ENCODE peak calls at places on chromosomes 16 and 17, in nine cellular contexts. F is Peyer's patch; R is glutamatergic neuron; K is ascending aorta; Z is A549; B is stomach; L is CD8-positive, alpha-beta T cell; I is cardiac muscle cell; W is AG04449. S is an unnamed sample.

GRCh38 chr16:21097151-21097550 is 53.5 kb downstream of the DNAH3 start:
- DNase-seq in K (no peak), L (no peak), F (no peak), Z (no peak), R (no peak), W (no peak), B (no peak), I (no peak), S (no peak)

GRCh38 chr16:1093284-1094123 is 2.5 kb downstream of the C1QTNF8 start:
- DNase-seq in B (no peak), R (no peak), W (no peak), K (no peak), L (no peak), I (peak), F (no peak), Z (peak), S (no peak)

GRCh38 chr16:14409563-14409962 is 220.5 kb downstream of the PARN start:
- DNase-seq in B (no peak), L (no peak), I (peak), W (peak), F (peak), Z (peak), K (peak), R (no peak), S (no peak)

GRCh38 chr16:69306031-69306430 is 5.1 kb upstream of the VPS4A start:
- DNase-seq in F (no peak), I (no peak), R (no peak), Z (no peak), L (no peak), K (no peak), W (no peak), B (no peak), S (no peak)

GRCh38 chr16:50315346-50315997 is 49.1 kb downstream of the ADCY7 start:
- DNase-seq in F (no peak), K (peak), B (no peak), I (no peak), Z (no peak), L (peak), R (no peak), W (no peak), S (no peak)

GRCh38 chr17:42183741-42184711 is 1.2 kb downstream of the HCRT start:
- DNase-seq in K (peak), W (no peak), B (peak), F (peak), Z (peak), R (peak), I (peak), L (peak), S (peak)

GRCh38 chr16:89422527-89422904 is 67.8 kb downstream of the ANKRD11 start:
- DNase-seq in I (peak), L (no peak), F (no peak), Z (no peak), R (no peak), W (no peak), K (peak), B (no peak), S (no peak)

GRCh38 chr17:30363715-30364202 is 15.0 kb upstream of the CPD start:
- DNase-seq in K (no peak), I (peak), R (no peak), F (peak), L (peak), W (no peak), B (peak), Z (no peak), S (no peak)

GRCh38 chr16:27367463-27368357 is 34.3 kb upstream of the IL21R start:
- DNase-seq in L (peak), W (no peak), F (peak), K (peak), I (peak), Z (peak), R (peak), B (peak), S (no peak)

GRCh38 chr16:48064971-48065370 is 90.8 kb downstream of the ABCC12 start:
- DNase-seq in Z (no peak), R (no peak), I (peak), B (no peak), W (no peak), F (no peak), L (no peak), K (no peak), S (no peak)

GRCh38 chr16:11399261-11399831 is 54.1 kb downstream of the RMI2 start:
- DNase-seq in F (no peak), L (no peak), B (no peak), W (no peak), K (no peak), I (no peak), Z (no peak), R (peak), S (no peak)

GRCh38 chr17:12021604-12022003 is 927 bp downstream of the MAP2K4 start:
- DNase-seq in F (no peak), R (no peak), W (no peak), L (no peak), B (no peak), K (no peak), I (no peak), Z (no peak), S (no peak)

GRCh38 chr16:85562102-85562786 is 50.9 kb upstream of the GSE1 start:
- DNase-seq in W (no peak), F (no peak), R (peak), K (no peak), L (no peak), Z (no peak), B (no peak), I (no peak), S (no peak)

GRCh38 chr16:12449374-12449773 is 354.3 kb downstream of the CPPED1 start:
- DNase-seq in L (no peak), I (no peak), K (no peak), W (no peak), B (no peak), Z (no peak), R (no peak), F (peak), S (no peak)

GRCh38 chr16:10003486-10003885 is 178.7 kb downstream of the GRIN2A start:
- DNase-seq in K (no peak), L (no peak), W (no peak), F (no peak), B (no peak), R (no peak), Z (no peak), I (no peak), S (no peak)

GRCh38 chr17:20059728-20060188 is 50.6 kb downstream of the SPECC1 start:
- DNase-seq in L (no peak), F (no peak), W (no peak), B (no peak), R (no peak), I (peak), Z (peak), K (no peak), S (no peak)

GRCh38 chr16:50644730-50645129 is 36.4 kb downstream of the SNX20 start:
- DNase-seq in Z (peak), F (peak), K (no peak), R (no peak), I (peak), B (peak), W (no peak), L (peak), S (no peak)

GRCh38 chr17:35294756-35295155 is 51.9 kb downstream of the SLFN5 start:
- DNase-seq in K (no peak), B (no peak), Z (no peak), W (no peak), L (no peak), I (no peak), R (no peak), F (no peak), S (no peak)

GRCh38 chr17:34391241-34391640 is 28.2 kb upstream of the CCL1 start:
- DNase-seq in L (no peak), I (no peak), K (no peak), R (no peak), B (no peak), W (no peak), Z (no peak), F (no peak), S (no peak)

GRCh38 chr17:17626840-17627239 is 35.3 kb upstream of the PEMT start:
- DNase-seq in R (no peak), B (no peak), F (no peak), I (no peak), K (no peak), W (no peak), L (no peak), Z (no peak), S (no peak)

GRCh38 chr17:7015587-7016020 is 3.2 kb downstream of the RNASEK start:
- DNase-seq in F (no peak), Z (no peak), L (no peak), I (no peak), R (no peak), B (no peak), W (no peak), K (peak), S (no peak)

GRCh38 chr16:58379736-58380135 is 12.5 kb upstream of the GINS3 start:
- DNase-seq in R (no peak), F (no peak), Z (no peak), B (no peak), L (no peak), K (no peak), W (no peak), I (no peak), S (no peak)

GRCh38 chr17:78684026-78684425 is 98.0 kb downstream of the CYTH1 start:
- DNase-seq in L (no peak), Z (no peak), F (peak), K (no peak), W (no peak), B (no peak), R (no peak), I (no peak), S (no peak)

GRCh38 chr16:84024854-84025253 is 17.7 kb downstream of the SLC38A8 start:
- DNase-seq in F (no peak), K (no peak), R (no peak), L (no peak), Z (peak), I (peak), W (no peak), B (no peak), S (no peak)

GRCh38 chr16:88936008-88936912 is 40.7 kb downstream of the CBFA2T3 start:
- DNase-seq in K (no peak), L (no peak), F (peak), R (no peak), W (no peak), B (no peak), I (no peak), Z (no peak), S (no peak)

GRCh38 chr16:89921699-89922476 is 1.3 kb upstream of the TUBB3 start:
- DNase-seq in Z (peak), I (peak), K (peak), F (peak), L (no peak), W (peak), R (peak), B (peak), S (no peak)

GRCh38 chr16:66423177-66423576 is 3.9 kb upstream of the BEAN1 start:
- DNase-seq in W (no peak), B (no peak), I (no peak), R (no peak), K (no peak), L (no peak), F (no peak), Z (no peak), S (no peak)

GRCh38 chr16:67406628-67407027 is 9.6 kb downstream of the ZDHHC1 start:
- DNase-seq in R (no peak), Z (no peak), F (no peak), I (peak), B (no peak), K (no peak), L (no peak), W (peak), S (no peak)

GRCh38 chr17:80592243-80592642 is 47.6 kb downstream of the RPTOR start:
- DNase-seq in Z (no peak), R (no peak), W (no peak), F (no peak), I (no peak), B (no peak), K (no peak), L (no peak), S (no peak)

GRCh38 chr16:26605872-26606271 is 460.9 kb upstream of the C16orf82 start:
- DNase-seq in Z (no peak), K (no peak), B (no peak), W (no peak), I (no peak), R (no peak), L (no peak), F (no peak), S (no peak)

GRCh38 chr16:53509906-53510703 is 7.1 kb upstream of the AKTIP start:
- DNase-seq in R (peak), L (peak), B (peak), Z (peak), K (peak), I (peak), W (no peak), F (peak), S (no peak)

GRCh38 chr16:11047939-11048500 is 103.7 kb downstream of the CLEC16A start:
- DNase-seq in R (no peak), I (no peak), K (peak), B (no peak), W (no peak), F (no peak), L (no peak), Z (no peak), S (no peak)

GRCh38 chr16:52563767-52564611 is 17.0 kb upstream of the TOX3 start:
- DNase-seq in Z (no peak), R (no peak), B (no peak), F (no peak), K (no peak), L (no peak), W (no peak), I (no peak), S (no peak)

GRCh38 chr17:33469411-33469810 is 176.3 kb upstream of the ASIC2 start:
- DNase-seq in Z (no peak), F (no peak), L (no peak), R (no peak), I (no peak), K (no peak), B (no peak), W (no peak), S (no peak)

GRCh38 chr16:31007684-31008083 is 2.8 kb downstream of the STX1B start:
- DNase-seq in B (no peak), L (no peak), F (no peak), R (no peak), W (no peak), I (no peak), K (no peak), Z (no peak), S (no peak)

GRCh38 chr17:56939869-56940484 is 20.9 kb downstream of the COIL start:
- DNase-seq in Z (peak), K (no peak), W (no peak), L (no peak), I (peak), B (no peak), R (no peak), F (no peak), S (no peak)

GRCh38 chr16:11224894-11225676 is 30.9 kb downstream of the SOCS1 start:
- DNase-seq in W (no peak), F (peak), K (no peak), R (no peak), L (peak), B (peak), I (no peak), Z (no peak), S (no peak)

GRCh38 chr17:36008998-36009665 is 7.8 kb upstream of the CCL15 start:
- DNase-seq in R (no peak), B (no peak), F (peak), I (peak), Z (peak), L (no peak), W (no peak), K (no peak), S (no peak)

GRCh38 chr16:14465799-14466198 is 164.3 kb downstream of the PARN start:
- DNase-seq in R (no peak), W (no peak), K (no peak), Z (no peak), I (no peak), F (no peak), B (no peak), L (no peak), S (no peak)

GRCh38 chr17:81956607-81957589 is 4.1 kb downstream of the NOTUM start:
- DNase-seq in Z (no peak), R (no peak), W (no peak), B (no peak), F (no peak), I (no peak), K (no peak), L (no peak), S (peak)

GRCh38 chr17:81960130-81960958 is 643 bp downstream of the NOTUM start:
- DNase-seq in K (no peak), L (no peak), F (no peak), W (no peak), R (no peak), B (no peak), I (no peak), Z (peak), S (peak)

GRCh38 chr17:81957691-81958432 is 3.1 kb downstream of the NOTUM start:
- DNase-seq in Z (no peak), L (no peak), W (no peak), K (no peak), F (no peak), R (no peak), I (no peak), B (no peak), S (no peak)

GRCh38 chr17:81959362-81960129 is 1.4 kb downstream of the NOTUM start:
- DNase-seq in R (peak), K (peak), I (peak), Z (peak), F (peak), L (peak), B (peak), W (no peak), S (peak)

GRCh38 chr17:81958633-81959342 is 2.2 kb downstream of the NOTUM start:
- DNase-seq in Z (no peak), F (no peak), I (no peak), L (no peak), W (no peak), K (no peak), R (no peak), B (no peak), S (peak)
- TF ChIP-seq CTCF in Z (no peak), F (no peak), I (no peak), L (no peak), W (no peak), K (no peak), R (no peak), B (no peak), S (no peak)

DNA sequence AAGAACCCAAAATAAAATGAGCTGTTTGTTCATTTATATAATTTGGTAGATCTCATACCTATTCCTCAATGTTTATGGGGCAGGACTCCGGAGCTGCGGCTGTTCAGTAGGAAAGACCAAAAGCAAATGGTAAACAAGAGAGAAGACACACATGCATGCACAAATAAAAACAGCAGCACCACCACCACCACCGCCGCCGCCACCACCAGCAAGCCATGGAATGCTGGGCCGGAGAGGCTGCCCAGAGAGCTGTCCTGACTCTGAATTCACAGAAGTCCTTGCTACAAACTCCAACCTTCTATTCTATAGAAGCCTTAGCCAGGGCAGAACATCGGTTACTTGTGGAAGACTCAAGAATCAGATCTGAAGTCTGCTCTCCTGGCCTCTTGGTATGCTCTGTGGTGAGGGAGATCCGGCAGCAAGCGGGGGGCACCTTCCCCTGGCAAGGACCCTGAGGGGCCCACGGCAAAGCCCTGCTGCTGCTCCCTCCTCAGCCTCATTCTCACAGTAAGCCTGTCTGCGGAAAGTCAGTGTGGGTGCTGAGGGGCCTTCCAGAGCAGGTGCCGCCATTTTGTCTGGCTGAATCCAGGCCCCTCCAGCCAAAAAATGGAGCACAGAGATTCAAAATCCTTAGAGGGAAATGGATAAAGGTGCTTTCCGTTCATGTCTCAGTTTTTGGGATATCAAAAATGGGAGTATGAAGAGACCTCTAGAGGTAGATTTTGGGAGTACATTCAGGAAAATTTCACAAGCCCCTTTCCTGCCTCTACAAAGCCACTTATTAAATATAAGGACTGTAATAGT is 6.4 kb upstream of the FOXJ1 start:
- DNase-seq in I (peak), W (no peak), Z (no peak), B (no peak), L (no peak), F (peak), K (no peak), R (no peak), S (no peak)
- TF ChIP-seq CTCF in I (peak), W (peak), Z (peak), B (peak), L (no peak), F (peak), K (peak), R (peak), S (peak)

GRCh38 chr16:4510747-4511426 is 27.7 kb downstream of the CDIP1 start:
- DNase-seq in B (no peak), F (no peak), Z (no peak), I (no peak), W (no peak), R (no peak), L (no peak), K (no peak), S (no peak)

GRCh38 chr16:4513086-4513860 is 25.3 kb downstream of the CDIP1 start:
- DNase-seq in Z (no peak), B (no peak), K (no peak), I (no peak), L (no peak), W (no peak), R (no peak), F (no peak), S (no peak)

GRCh38 chr16:4510131-4510530 is 28.4 kb downstream of the CDIP1 start:
- DNase-seq in K (no peak), B (no peak), W (no peak), L (no peak), R (no peak), F (no peak), Z (no peak), I (no peak), S (no peak)

GRCh38 chr16:4512473-4512872 is 26.1 kb downstream of the CDIP1 start:
- DNase-seq in F (no peak), R (no peak), I (no peak), B (no peak), K (no peak), Z (no peak), L (no peak), W (no peak), S (no peak)

GRCh38 chr16:4511441-4512082 is 27.0 kb downstream of the CDIP1 start:
- DNase-seq in I (peak), R (peak), F (no peak), K (no peak), Z (peak), W (no peak), B (peak), L (peak), S (peak)
- TF ChIP-seq CTCF in I (peak), R (peak), F (no peak), K (peak), Z (peak), W (peak), B (peak), L (no peak), S (peak)

GRCh38 chr17:4785311-4786110 is 653 bp downstream of the VMO1 start:
- DNase-seq in L (peak), Z (no peak), I (peak), W (no peak), B (no peak), F (no peak), K (no peak), R (no peak), S (no peak)

GRCh38 chr17:4786111-4786491 is at the start of gene VMO1:
- DNase-seq in L (no peak), F (no peak), B (no peak), R (peak), Z (no peak), W (no peak), K (peak), I (peak), S (no peak)

GRCh38 chr17:4786516-4786915 is 352 bp upstream of the VMO1 start:
- DNase-seq in I (peak), R (no peak), W (no peak), L (no peak), Z (no peak), F (no peak), B (no peak), K (no peak), S (no peak)

GRCh38 chr17:4780325-4781010 is 5.7 kb downstream of the VMO1 start:
- DNase-seq in F (no peak), K (no peak), I (no peak), B (no peak), L (no peak), Z (no peak), W (no peak), R (no peak), S (no peak)

GRCh38 chr17:4782652-4783051 is 3.5 kb downstream of the VMO1 start:
- DNase-seq in R (no peak), I (no peak), Z (no peak), F (no peak), W (no peak), B (no peak), K (no peak), L (no peak), S (no peak)
- TF ChIP-seq CTCF in R (no peak), I (no peak), Z (no peak), F (no peak), W (no peak), B (no peak), K (no peak), L (no peak), S (no peak)

S was measured in type B pancreatic cell.